ENCODE peak calls at places on chromosomes 2 and 18, in four cellular contexts. Z is GM23248, Y is putamen, V is T-cell. K is an unnamed sample.

GRCh38 chr2:157056200-157056676 is 201.3 kb upstream of the GALNT5 start:
- DNase-seq in Z (peak), Y (peak), V (no peak), K (peak)

GRCh38 chr18:24054130-24054529 is 39.6 kb downstream of the TTC39C start:
- DNase-seq in Z (peak), Y (peak), V (no peak), K (peak)

GRCh38 chr2:241813080-241813805 is 4.2 kb downstream of the NEU4 start:
- DNase-seq in Z (no peak), Y (no peak), V (no peak), K (no peak)

GRCh38 chr2:73269686-73270465 is 14.4 kb downstream of the FBXO41 start:
- DNase-seq in Z (no peak), Y (no peak), V (no peak), K (no peak)

GRCh38 chr2:221377597-221377996 is 194.5 kb downstream of the EPHA4 start:
- DNase-seq in Z (no peak), Y (peak), V (no peak), K (no peak)

GRCh38 chr2:122748552-122749011 is 993.1 kb downstream of the TSN start:
- DNase-seq in Z (peak), Y (no peak), V (no peak), K (no peak)

GRCh38 chr2:42963452-42964068 is 171.2 kb upstream of the HAAO start:
- DNase-seq in Z (no peak), Y (no peak), V (no peak), K (no peak)

GRCh38 chr2:231413921-231414476 is 18.5 kb downstream of the B3GNT7 start:
- DNase-seq in Z (no peak), Y (no peak), V (no peak), K (no peak)

GRCh38 chr2:170815746-170816498 is 765 bp upstream of the GAD1 start:
- DNase-seq in Z (peak), Y (peak), V (no peak), K (peak)

GRCh38 chr18:47206945-47207637 is 30.9 kb upstream of the IER3IP1 start:
- DNase-seq in Z (peak), Y (no peak), V (no peak), K (no peak)

GRCh38 chr2:238409341-238410200 is 17.2 kb upstream of the ASB1 start:
- DNase-seq in Z (no peak), Y (no peak), V (no peak), K (no peak)

GRCh38 chr2:72182547-72183460 is 35.1 kb upstream of the CYP26B1 start:
- DNase-seq in Z (no peak), Y (no peak), V (no peak), K (no peak)

GRCh38 chr2:70553334-70553583 is 367 bp downstream of the TGFA start:
- DNase-seq in Z (no peak), Y (no peak), V (no peak), K (no peak)

GRCh38 chr2:219661955-219662395 is 34.5 kb downstream of the SLC4A3 start:
- DNase-seq in Z (peak), Y (no peak), V (no peak), K (no peak)

GRCh38 chr2:239934571-239935171 is 90.5 kb downstream of the NDUFA10 start:
- DNase-seq in Z (peak), Y (peak), V (peak), K (peak)

GRCh38 chr2:216002274-216002673 is 11.1 kb downstream of the MREG start:
- DNase-seq in Z (no peak), Y (no peak), V (no peak), K (no peak)

GRCh38 chr18:52844323-52844722 is 504.3 kb downstream of the DCC start:
- DNase-seq in Z (no peak), Y (no peak), V (no peak), K (no peak)

GRCh38 chr18:60684843-60685513 is 312.4 kb upstream of the MC4R start:
- DNase-seq in Z (peak), Y (no peak), V (no peak), K (peak)

GRCh38 chr2:98346259-98347236 is at the start of gene CNGA3:
- DNase-seq in Z (peak), Y (no peak), V (no peak), K (no peak)

GRCh38 chr2:71647346-71647745 is 194.0 kb downstream of the DYSF start:
- DNase-seq in Z (no peak), Y (no peak), V (no peak), K (no peak)

GRCh38 chr2:46216213-46216612 is 81.0 kb upstream of the EPAS1 start:
- DNase-seq in Z (peak), Y (no peak), V (no peak), K (no peak)

GRCh38 chr18:9337875-9338274 is 3.3 kb downstream of the TWSG1 start:
- DNase-seq in Z (peak), Y (no peak), V (no peak), K (peak)

GRCh38 chr2:100291152-100291970 is 30.9 kb downstream of the LONRF2 start:
- DNase-seq in Z (peak), Y (peak), V (peak), K (peak)

GRCh38 chr2:1721706-1722483 is 22.4 kb downstream of the PXDN start:
- DNase-seq in Z (peak), Y (no peak), V (no peak), K (no peak)

GRCh38 chr2:35871672-35872071 is 483.9 kb upstream of the CRIM1 start:
- DNase-seq in Z (peak), Y (no peak), V (no peak), K (no peak)

GRCh38 chr2:196263181-196263747 is 91.9 kb upstream of the STK17B start:
- DNase-seq in Z (no peak), Y (peak), V (no peak), K (peak)

K was measured in pons.